ENCODE peak calls at places on chromosomes 16 and 17, in five cellular contexts. One of them, this sample, is unnamed. For H3K4me1, the result is how much of the 10 kb centered on the place peaks cover.

GRCh38 chr17:81537343-81537855 is 9.2 kb downstream of the FSCN2 start:
- DNase-seq in IMR-90: no peak
- DNase-seq in SK-N-SH: peak
- DNase-seq in neural progenitor cell: peak
- DNase-seq in trophoblast cell: peak
- DNase-seq in this sample: peak

GRCh38 chr17:8150194-8151119 is 1.7 kb downstream of the PER1 start:
- DNase-seq in SK-N-SH: no peak
- DNase-seq in neural progenitor cell: no peak
- DNase-seq in trophoblast cell: no peak
- DNase-seq in IMR-90: no peak
- DNase-seq in this sample: peak

GRCh38 chr17:59377410-59377809 is 46.0 kb downstream of the YPEL2 start:
- DNase-seq in SK-N-SH: peak
- DNase-seq in trophoblast cell: no peak
- DNase-seq in IMR-90: peak
- DNase-seq in neural progenitor cell: no peak
- DNase-seq in this sample: no peak

GRCh38 chr17:68034452-68034776 is 1.1 kb upstream of the KPNA2 start:
- DNase-seq in IMR-90: no peak
- DNase-seq in SK-N-SH: no peak
- DNase-seq in neural progenitor cell: no peak
- DNase-seq in trophoblast cell: no peak
- DNase-seq in this sample: no peak

GRCh38 chr17:49513616-49514373 is 18.7 kb downstream of the NGFR start:
- DNase-seq in neural progenitor cell: no peak
- DNase-seq in trophoblast cell: no peak
- DNase-seq in SK-N-SH: no peak
- DNase-seq in IMR-90: no peak
- DNase-seq in this sample: no peak

GRCh38 chr17:28274591-28275265 is 44.3 kb upstream of the TMEM97 start:
- DNase-seq in neural progenitor cell: no peak
- DNase-seq in IMR-90: no peak
- DNase-seq in trophoblast cell: peak
- DNase-seq in SK-N-SH: no peak
- DNase-seq in this sample: no peak

GRCh38 chr16:72991645-72992044 is 56.3 kb downstream of the ZFHX3 start:
- DNase-seq in neural progenitor cell: no peak
- DNase-seq in IMR-90: no peak
- DNase-seq in SK-N-SH: no peak
- DNase-seq in trophoblast cell: no peak
- DNase-seq in this sample: no peak

GRCh38 chr17:82314721-82315605 is 2.4 kb downstream of the CD7 start:
- DNase-seq in SK-N-SH: no peak
- DNase-seq in trophoblast cell: no peak
- DNase-seq in IMR-90: no peak
- DNase-seq in neural progenitor cell: no peak
- DNase-seq in this sample: no peak

GRCh38 chr16:69930117-69930776 is 20.9 kb upstream of the CLEC18A start:
- DNase-seq in neural progenitor cell: peak
- DNase-seq in trophoblast cell: peak
- DNase-seq in IMR-90: peak
- DNase-seq in SK-N-SH: peak
- DNase-seq in this sample: peak

GRCh38 chr17:9115446-9116265 is 94.3 kb downstream of the NTN1 start:
- DNase-seq in SK-N-SH: peak
- DNase-seq in neural progenitor cell: peak
- DNase-seq in IMR-90: peak
- DNase-seq in trophoblast cell: peak
- DNase-seq in this sample: peak

GRCh38 chr16:1137604-1138003 is 15.3 kb upstream of the CACNA1H start:
- DNase-seq in trophoblast cell: peak
- DNase-seq in neural progenitor cell: no peak
- DNase-seq in SK-N-SH: no peak
- DNase-seq in IMR-90: peak
- DNase-seq in this sample: no peak

GRCh38 chr17:79777166-79777843 is 643 bp upstream of the CBX2 start:
- DNase-seq in trophoblast cell: no peak
- DNase-seq in SK-N-SH: no peak
- DNase-seq in neural progenitor cell: peak
- DNase-seq in IMR-90: peak
- DNase-seq in this sample: peak

GRCh38 chr16:79598341-79599181 is 2.0 kb downstream of the MAF start:
- DNase-seq in IMR-90: no peak
- DNase-seq in neural progenitor cell: peak
- DNase-seq in SK-N-SH: peak
- DNase-seq in trophoblast cell: peak
- DNase-seq in this sample: peak

GRCh38 chr17:59626756-59627155 is 7.1 kb downstream of the CLTC start:
- DNase-seq in trophoblast cell: no peak
- DNase-seq in SK-N-SH: no peak
- DNase-seq in neural progenitor cell: no peak
- DNase-seq in IMR-90: no peak
- DNase-seq in this sample: no peak

GRCh38 chr17:45640141-45640850 is 143.8 kb upstream of the CRHR1 start:
- DNase-seq in neural progenitor cell: peak
- DNase-seq in SK-N-SH: peak
- DNase-seq in trophoblast cell: peak
- DNase-seq in IMR-90: peak
- DNase-seq in this sample: peak

GRCh38 chr16:67207857-67208524 is 9.1 kb downstream of the ELMO3 start:
- DNase-seq in IMR-90: peak
- DNase-seq in SK-N-SH: peak
- DNase-seq in trophoblast cell: peak
- DNase-seq in neural progenitor cell: no peak
- DNase-seq in this sample: no peak

GRCh38 chr16:78244131-78244899 is 144.9 kb downstream of the WWOX start:
- DNase-seq in neural progenitor cell: peak
- DNase-seq in IMR-90: no peak
- DNase-seq in trophoblast cell: peak
- DNase-seq in SK-N-SH: no peak
- DNase-seq in this sample: no peak

GRCh38 chr16:84726079-84726669 is 26.4 kb downstream of the USP10 start:
- DNase-seq in neural progenitor cell: peak
- DNase-seq in trophoblast cell: peak
- DNase-seq in IMR-90: peak
- DNase-seq in SK-N-SH: peak
- DNase-seq in this sample: peak

GRCh38 chr16:84728853-84729424 is 29.1 kb downstream of the USP10 start:
- DNase-seq in neural progenitor cell: no peak
- DNase-seq in trophoblast cell: no peak
- DNase-seq in SK-N-SH: no peak
- DNase-seq in IMR-90: no peak
- DNase-seq in this sample: no peak

GRCh38 chr16:84724619-84725307 is 25.0 kb downstream of the USP10 start:
- DNase-seq in SK-N-SH: no peak
- DNase-seq in neural progenitor cell: no peak
- DNase-seq in trophoblast cell: no peak
- DNase-seq in IMR-90: peak
- DNase-seq in this sample: no peak

GRCh38 chr16:84726670-84727467 is 27.1 kb downstream of the USP10 start:
- DNase-seq in neural progenitor cell: no peak
- DNase-seq in IMR-90: no peak
- DNase-seq in trophoblast cell: peak
- DNase-seq in SK-N-SH: no peak
- DNase-seq in this sample: peak

GRCh38 chr16:84725481-84726078 is 25.8 kb downstream of the USP10 start:
- DNase-seq in SK-N-SH: no peak
- DNase-seq in IMR-90: no peak
- DNase-seq in neural progenitor cell: no peak
- DNase-seq in trophoblast cell: peak
- DNase-seq in this sample: no peak
- H3K4me1 ChIP-seq in SK-N-SH: under half
- H3K4me1 ChIP-seq in IMR-90: under half
- H3K4me1 ChIP-seq in neural progenitor cell: under half
- H3K4me1 ChIP-seq in trophoblast cell: under half
- H3K4me1 ChIP-seq in this sample: half or more

DNA sequence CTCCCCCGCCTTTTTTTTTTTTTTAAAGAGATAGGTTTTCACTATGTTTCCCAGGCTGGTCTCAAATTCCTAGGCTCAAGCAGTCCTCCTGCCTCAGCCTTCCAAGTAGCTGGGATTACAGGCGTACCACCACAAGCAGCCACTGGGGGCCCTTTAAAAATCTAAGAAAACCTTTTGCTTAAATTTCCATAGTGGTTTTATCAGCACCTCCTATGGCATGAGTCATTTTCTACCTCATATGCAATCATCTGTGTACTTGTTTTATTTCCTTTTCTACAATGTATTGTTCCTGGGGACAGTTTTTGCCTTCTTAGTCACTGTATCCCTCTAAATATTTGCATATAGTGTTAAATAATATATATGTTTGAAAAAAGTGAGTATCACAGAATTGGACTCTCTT is 29.2 kb downstream of the GNA13 start:
- DNase-seq in neural progenitor cell: peak
- DNase-seq in SK-N-SH: peak
- DNase-seq in IMR-90: peak
- DNase-seq in trophoblast cell: peak
- DNase-seq in this sample: peak
- H3K4me2 ChIP-seq in neural progenitor cell: no peak
- H3K4me2 ChIP-seq in SK-N-SH: no peak
- H3K4me2 ChIP-seq in IMR-90: no peak
- H3K4me2 ChIP-seq in trophoblast cell: no peak
- H3K4me2 ChIP-seq in this sample: no peak

DNA sequence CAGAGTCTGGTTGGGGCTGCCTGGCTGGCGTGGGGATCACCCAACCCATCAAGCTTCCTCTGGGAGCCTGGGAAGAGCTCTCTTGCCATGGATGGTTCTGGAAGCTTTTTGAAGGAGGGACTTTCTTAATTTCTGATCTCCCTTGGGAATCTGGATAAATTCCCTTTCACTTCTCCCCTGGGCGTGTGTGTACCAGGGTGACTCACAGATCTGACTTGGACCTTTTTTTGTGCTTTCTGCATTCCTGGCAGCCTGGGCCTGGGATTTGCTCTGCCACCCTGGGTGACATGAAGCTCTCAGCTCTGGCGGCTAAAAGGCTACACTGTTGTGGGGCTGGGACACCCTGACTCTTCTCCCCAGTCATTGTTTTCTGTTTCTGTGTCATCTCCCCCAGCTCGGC is 70.1 kb downstream of the ABCC1 start:
- DNase-seq in trophoblast cell: peak
- DNase-seq in SK-N-SH: no peak
- DNase-seq in IMR-90: peak
- DNase-seq in neural progenitor cell: no peak
- DNase-seq in this sample: no peak
- H3K4me1 ChIP-seq in trophoblast cell: under half
- H3K4me1 ChIP-seq in SK-N-SH: under half
- H3K4me1 ChIP-seq in IMR-90: under half
- H3K4me1 ChIP-seq in neural progenitor cell: under half
- H3K4me1 ChIP-seq in this sample: under half

DNA sequence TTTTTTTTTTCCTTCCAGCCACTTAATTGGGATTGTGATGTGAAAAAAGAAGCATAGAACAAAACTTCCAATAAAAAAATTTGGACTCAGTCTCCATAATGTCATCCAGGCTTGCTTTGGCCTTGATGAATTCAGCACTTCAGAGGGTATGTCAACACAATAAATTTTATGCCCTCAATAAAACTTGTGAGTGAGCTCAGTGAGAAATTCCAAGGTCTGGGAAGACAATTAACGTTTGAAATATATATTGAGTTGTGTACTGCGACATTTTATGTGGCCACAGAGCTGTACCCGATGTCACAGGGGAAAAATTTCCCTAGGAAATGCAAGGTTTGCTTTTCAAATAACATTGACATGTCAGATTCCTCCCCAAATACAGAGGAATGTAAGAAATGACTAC is 496.6 kb downstream of the XYLT1 start:
- DNase-seq in trophoblast cell: no peak
- DNase-seq in IMR-90: no peak
- DNase-seq in SK-N-SH: no peak
- DNase-seq in neural progenitor cell: no peak
- DNase-seq in this sample: no peak
- H3K4me2 ChIP-seq in trophoblast cell: no peak
- H3K4me2 ChIP-seq in IMR-90: no peak
- H3K4me2 ChIP-seq in SK-N-SH: no peak
- H3K4me2 ChIP-seq in neural progenitor cell: no peak
- H3K4me2 ChIP-seq in this sample: no peak

This sample was measured in GM23338.